ENCODE peak calls at places on chromosomes 6 and 20, in four cellular contexts. Q is GM23338, T is mammary epithelial cell, C is Caco-2. W is an unnamed sample.

GRCh38 chr6:167742719-167743303 is 83.9 kb upstream of the AFDN start:
- DNase-seq in Q (peak), C (peak), T (no peak), W (peak)

GRCh38 chr6:82056567-82056966 is 191.0 kb downstream of the IBTK start:
- DNase-seq in Q (no peak), C (no peak), T (no peak), W (peak)

GRCh38 chr6:11700118-11700718 is 78.4 kb downstream of the ADTRP start:
- DNase-seq in C (no peak), T (peak), Q (peak), W (peak)

GRCh38 chr6:141364694-141365093 is 768.0 kb upstream of the GJE1 start:
- DNase-seq in T (no peak), C (no peak), Q (no peak), W (no peak)

GRCh38 chr20:22763257-22763906 is 179.0 kb upstream of the FOXA2 start:
- DNase-seq in C (no peak), Q (no peak), T (peak), W (peak)

GRCh38 chr6:107123501-107123900 is 8.2 kb upstream of the BEND3 start:
- DNase-seq in T (no peak), C (no peak), Q (no peak), W (no peak)

GRCh38 chr6:158923801-158924498 is 76.1 kb downstream of the RSPH3 start:
- DNase-seq in Q (no peak), T (no peak), C (no peak), W (no peak)

GRCh38 chr6:26305097-26305841 is 59.7 kb upstream of the BTN3A2 start:
- DNase-seq in T (peak), C (peak), Q (peak), W (peak)

DNA sequence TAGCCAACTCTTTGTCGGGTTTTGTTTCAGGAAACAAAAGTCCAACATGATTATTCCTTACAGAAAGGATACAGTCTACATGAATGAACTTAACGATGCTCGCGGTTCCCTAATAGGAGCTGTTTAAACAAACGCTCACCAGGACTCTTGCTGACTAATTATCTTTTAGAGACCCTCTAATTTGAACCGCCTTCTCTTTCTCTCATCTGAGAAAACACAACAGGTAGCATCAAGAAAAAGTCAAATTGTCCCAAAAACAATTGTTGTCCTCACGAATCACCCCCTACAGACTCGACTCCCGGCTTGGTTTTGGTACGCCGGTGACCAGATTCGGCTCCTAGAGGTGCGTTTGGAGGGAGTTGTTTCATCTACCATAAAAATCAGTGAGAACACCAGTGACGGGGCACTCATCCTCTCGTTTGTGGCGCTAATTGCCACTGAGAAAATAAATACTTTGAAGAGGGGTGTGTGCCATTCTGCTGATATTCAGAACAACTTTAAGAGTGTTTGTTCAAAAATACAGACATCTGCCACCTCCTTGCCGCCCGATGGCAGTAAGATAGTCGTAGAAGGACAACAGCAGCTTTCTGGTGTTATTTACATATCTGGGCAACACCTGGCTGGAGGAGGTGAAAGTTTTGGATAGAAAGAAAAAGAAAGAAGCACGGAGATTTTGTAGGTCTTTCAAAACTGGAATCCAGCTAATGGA is 1.1 kb upstream of the SIM1 start:
- DNase-seq in Q (peak), C (no peak), T (no peak), W (no peak)
- H3K4me3 ChIP-seq in Q (peak), C (no peak), T (no peak), W (no peak)

GRCh38 chr6:140203611-140204553 is 829.4 kb upstream of the CITED2 start:
- DNase-seq in T (no peak), Q (no peak), C (no peak), W (no peak)

GRCh38 chr6:140202964-140203363 is 828.5 kb upstream of the CITED2 start:
- DNase-seq in Q (no peak), T (no peak), C (no peak), W (no peak)

GRCh38 chr6:140205795-140206593 is 831.5 kb upstream of the CITED2 start:
- DNase-seq in Q (no peak), C (no peak), T (no peak), W (no peak)

GRCh38 chr6:140208286-140208685 is 833.8 kb upstream of the CITED2 start:
- DNase-seq in T (no peak), Q (no peak), C (no peak), W (no peak)
- H3K4me3 ChIP-seq in T (no peak), Q (no peak), C (no peak), W (no peak)

DNA sequence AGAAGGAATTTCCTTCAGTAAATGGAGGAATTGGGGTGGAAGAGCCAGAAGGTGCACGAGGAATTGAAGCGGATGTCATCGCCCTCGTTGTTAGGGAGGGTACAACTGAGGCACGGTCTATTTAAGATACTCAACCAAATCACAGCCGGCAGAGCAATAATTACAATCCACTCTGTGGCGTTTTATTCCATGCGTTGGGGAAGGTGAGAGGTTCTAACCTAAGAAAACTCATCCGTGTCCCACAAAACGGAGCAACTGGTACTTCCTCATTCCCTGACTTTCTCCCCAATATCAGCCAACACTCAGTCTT is 802 bp upstream of the RRBP1 start:
- DNase-seq in T (no peak), Q (no peak), C (no peak), W (no peak)
- H3K4me3 ChIP-seq in T (peak), Q (peak), C (peak), W (no peak)

GRCh38 chr6:135647521-135647920 is 150.0 kb upstream of the AHI1 start:
- DNase-seq in Q (no peak), T (no peak), C (no peak), W (no peak)

GRCh38 chr6:135657207-135657606 is 159.7 kb upstream of the AHI1 start:
- DNase-seq in C (no peak), Q (no peak), T (no peak), W (no peak)

GRCh38 chr6:135655055-135655454 is 157.5 kb upstream of the AHI1 start:
- DNase-seq in Q (no peak), C (no peak), T (no peak), W (no peak)

DNA sequence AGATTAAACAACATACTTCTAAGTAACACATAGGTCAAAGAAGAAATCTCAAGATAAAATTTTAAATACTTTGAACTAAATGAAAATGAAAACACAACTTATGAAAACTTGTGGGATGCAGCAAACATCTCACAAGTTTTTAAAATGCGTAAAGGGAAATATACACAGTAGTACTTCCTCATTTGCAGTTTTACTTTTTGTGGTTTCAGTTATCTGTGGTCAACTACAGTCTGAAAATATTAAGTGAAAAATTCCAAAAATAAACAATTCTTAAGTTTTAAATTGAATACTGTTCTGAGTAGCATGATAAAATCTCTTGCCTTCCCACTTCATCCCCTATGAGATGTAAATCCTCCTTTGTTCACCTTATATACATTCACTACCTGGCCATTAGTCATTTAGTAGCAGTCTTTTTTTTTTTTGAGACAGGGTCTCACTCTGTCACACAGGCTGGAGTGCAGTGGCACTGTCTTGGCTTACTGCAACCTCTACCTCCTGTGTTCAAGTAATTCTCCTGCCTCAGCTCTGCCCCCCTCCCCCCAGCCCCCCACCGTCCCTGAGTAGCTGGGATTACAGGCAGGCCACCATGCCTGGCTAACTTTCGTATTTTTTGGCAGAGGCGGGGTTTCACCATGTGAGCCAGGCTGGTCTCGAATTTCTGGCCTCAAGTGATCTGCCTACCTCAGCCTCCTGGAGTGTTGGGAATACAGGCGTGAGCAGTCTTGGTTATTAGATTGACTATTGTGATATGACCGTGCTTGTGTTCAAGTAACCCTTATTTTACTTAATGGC is 154.6 kb upstream of the AHI1 start:
- DNase-seq in T (no peak), C (no peak), Q (peak), W (no peak)
- H3K4me3 ChIP-seq in T (no peak), C (no peak), Q (no peak), W (no peak)

GRCh38 chr20:36835453-36836198 is 40.3 kb upstream of the TLDC2 start:
- DNase-seq in C (peak), Q (peak), T (peak), W (peak)
- H3K4me3 ChIP-seq in C (no peak), Q (peak), T (peak), W (no peak)

GRCh38 chr6:118813795-118814194 is 80.2 kb upstream of the ASF1A start:
- DNase-seq in C (no peak), T (peak), Q (no peak), W (no peak)
- H3K4me3 ChIP-seq in C (no peak), T (no peak), Q (no peak), W (no peak)

W was measured in mesendoderm.